ENCODE peak calls at places on chromosome 1, in nine cellular contexts. One of them, this sample, is unnamed.

GRCh38 chr1:12087797-12088314 is 24.8 kb downstream of the TNFRSF8 start:
- DNase-seq in esophagus muscularis mucosa: no peak
- DNase-seq in CD8-positive, alpha-beta T cell: peak; percentile 10
- DNase-seq in anterior cingulate cortex: no peak
- DNase-seq in NCI-H1092 treated with DMSO at 0.1 percent for 48 hours: no peak
- DNase-seq in stimulated activated CD8-positive, alpha-beta memory T cell treated with anti-CD3 and anti-CD28 coated beads, Interleukin-4, amount 100 ng/mL, for 24 hours: peak; percentile 28
- DNase-seq in RCC 7860: no peak
- DNase-seq in prostate gland: no peak
- DNase-seq in Calu3: no peak
- DNase-seq in this sample: no peak

GRCh38 chr1:241825581-241825980 is 22.4 kb upstream of the EXO1 start:
- DNase-seq in esophagus muscularis mucosa: no peak
- DNase-seq in CD8-positive, alpha-beta T cell: no peak
- DNase-seq in anterior cingulate cortex: no peak
- DNase-seq in NCI-H1092 treated with DMSO at 0.1 percent for 48 hours: no peak
- DNase-seq in stimulated activated CD8-positive, alpha-beta memory T cell treated with anti-CD3 and anti-CD28 coated beads, Interleukin-4, amount 100 ng/mL, for 24 hours: no peak
- DNase-seq in RCC 7860: no peak
- DNase-seq in prostate gland: no peak
- DNase-seq in Calu3: no peak
- DNase-seq in this sample: peak; percentile 42

GRCh38 chr1:40774266-40774998 is 9.2 kb upstream of the KCNQ4 start:
- DNase-seq in esophagus muscularis mucosa: no peak
- DNase-seq in CD8-positive, alpha-beta T cell: peak; percentile 63
- DNase-seq in anterior cingulate cortex: no peak
- DNase-seq in NCI-H1092 treated with DMSO at 0.1 percent for 48 hours: no peak
- DNase-seq in stimulated activated CD8-positive, alpha-beta memory T cell treated with anti-CD3 and anti-CD28 coated beads, Interleukin-4, amount 100 ng/mL, for 24 hours: peak; percentile 46
- DNase-seq in RCC 7860: no peak
- DNase-seq in prostate gland: peak; percentile 47
- DNase-seq in Calu3: peak; percentile 77
- DNase-seq in this sample: no peak

GRCh38 chr1:220803401-220804201 is 16.9 kb downstream of the MTARC1 start:
- DNase-seq in esophagus muscularis mucosa: no peak
- DNase-seq in CD8-positive, alpha-beta T cell: no peak
- DNase-seq in anterior cingulate cortex: peak; percentile 11
- DNase-seq in NCI-H1092 treated with DMSO at 0.1 percent for 48 hours: peak; percentile 48
- DNase-seq in stimulated activated CD8-positive, alpha-beta memory T cell treated with anti-CD3 and anti-CD28 coated beads, Interleukin-4, amount 100 ng/mL, for 24 hours: no peak
- DNase-seq in RCC 7860: peak; percentile 18
- DNase-seq in prostate gland: no peak
- DNase-seq in Calu3: peak; percentile 59
- DNase-seq in this sample: peak; percentile 24

GRCh38 chr1:224253721-224254120 is 70.7 kb downstream of the DEGS1 start:
- DNase-seq in esophagus muscularis mucosa: no peak
- DNase-seq in CD8-positive, alpha-beta T cell: no peak
- DNase-seq in anterior cingulate cortex: no peak
- DNase-seq in NCI-H1092 treated with DMSO at 0.1 percent for 48 hours: no peak
- DNase-seq in stimulated activated CD8-positive, alpha-beta memory T cell treated with anti-CD3 and anti-CD28 coated beads, Interleukin-4, amount 100 ng/mL, for 24 hours: no peak
- DNase-seq in RCC 7860: no peak
- DNase-seq in prostate gland: no peak
- DNase-seq in Calu3: no peak
- DNase-seq in this sample: peak; percentile 60

GRCh38 chr1:87131809-87132663 is 196.6 kb upstream of the LMO4 start:
- DNase-seq in esophagus muscularis mucosa: no peak
- DNase-seq in CD8-positive, alpha-beta T cell: peak; percentile 65
- DNase-seq in anterior cingulate cortex: peak; percentile 75
- DNase-seq in NCI-H1092 treated with DMSO at 0.1 percent for 48 hours: peak; percentile 46
- DNase-seq in stimulated activated CD8-positive, alpha-beta memory T cell treated with anti-CD3 and anti-CD28 coated beads, Interleukin-4, amount 100 ng/mL, for 24 hours: peak; percentile 62
- DNase-seq in RCC 7860: peak; percentile 59
- DNase-seq in prostate gland: peak; percentile 48
- DNase-seq in Calu3: peak; percentile 87
- DNase-seq in this sample: peak; percentile 59

GRCh38 chr1:185045793-185046441 is 559 bp downstream of the RNF2 start:
- DNase-seq in esophagus muscularis mucosa: no peak
- DNase-seq in CD8-positive, alpha-beta T cell: peak; percentile 4
- DNase-seq in anterior cingulate cortex: peak; percentile 62
- DNase-seq in NCI-H1092 treated with DMSO at 0.1 percent for 48 hours: peak; percentile 48
- DNase-seq in stimulated activated CD8-positive, alpha-beta memory T cell treated with anti-CD3 and anti-CD28 coated beads, Interleukin-4, amount 100 ng/mL, for 24 hours: peak; percentile 4
- DNase-seq in RCC 7860: no peak
- DNase-seq in prostate gland: peak; percentile 10
- DNase-seq in Calu3: peak; percentile 40
- DNase-seq in this sample: no peak

GRCh38 chr1:220274122-220274855 is 2.0 kb upstream of the RAB3GAP2 start:
- DNase-seq in esophagus muscularis mucosa: no peak
- DNase-seq in CD8-positive, alpha-beta T cell: no peak
- DNase-seq in anterior cingulate cortex: no peak
- DNase-seq in NCI-H1092 treated with DMSO at 0.1 percent for 48 hours: no peak
- DNase-seq in stimulated activated CD8-positive, alpha-beta memory T cell treated with anti-CD3 and anti-CD28 coated beads, Interleukin-4, amount 100 ng/mL, for 24 hours: no peak
- DNase-seq in RCC 7860: no peak
- DNase-seq in prostate gland: no peak
- DNase-seq in Calu3: no peak
- DNase-seq in this sample: peak; percentile 18

GRCh38 chr1:220371324-220371723 is 99.1 kb upstream of the RAB3GAP2 start:
- DNase-seq in esophagus muscularis mucosa: peak; percentile 79
- DNase-seq in CD8-positive, alpha-beta T cell: no peak
- DNase-seq in anterior cingulate cortex: no peak
- DNase-seq in NCI-H1092 treated with DMSO at 0.1 percent for 48 hours: peak; percentile 15
- DNase-seq in stimulated activated CD8-positive, alpha-beta memory T cell treated with anti-CD3 and anti-CD28 coated beads, Interleukin-4, amount 100 ng/mL, for 24 hours: no peak
- DNase-seq in RCC 7860: no peak
- DNase-seq in prostate gland: no peak
- DNase-seq in Calu3: peak; percentile 29
- DNase-seq in this sample: no peak

GRCh38 chr1:177444997-177445746 is 274.4 kb downstream of the BRINP2 start:
- DNase-seq in esophagus muscularis mucosa: no peak
- DNase-seq in CD8-positive, alpha-beta T cell: no peak
- DNase-seq in anterior cingulate cortex: no peak
- DNase-seq in NCI-H1092 treated with DMSO at 0.1 percent for 48 hours: no peak
- DNase-seq in stimulated activated CD8-positive, alpha-beta memory T cell treated with anti-CD3 and anti-CD28 coated beads, Interleukin-4, amount 100 ng/mL, for 24 hours: no peak
- DNase-seq in RCC 7860: no peak
- DNase-seq in prostate gland: no peak
- DNase-seq in Calu3: no peak
- DNase-seq in this sample: no peak

GRCh38 chr1:95685091-95685490 is 451.1 kb downstream of the RWDD3 start:
- DNase-seq in esophagus muscularis mucosa: no peak
- DNase-seq in CD8-positive, alpha-beta T cell: no peak
- DNase-seq in anterior cingulate cortex: no peak
- DNase-seq in NCI-H1092 treated with DMSO at 0.1 percent for 48 hours: peak; percentile 3
- DNase-seq in stimulated activated CD8-positive, alpha-beta memory T cell treated with anti-CD3 and anti-CD28 coated beads, Interleukin-4, amount 100 ng/mL, for 24 hours: no peak
- DNase-seq in RCC 7860: no peak
- DNase-seq in prostate gland: no peak
- DNase-seq in Calu3: no peak
- DNase-seq in this sample: no peak

GRCh38 chr1:8529901-8530300 is 212.0 kb downstream of the SLC45A1 start:
- DNase-seq in esophagus muscularis mucosa: no peak
- DNase-seq in CD8-positive, alpha-beta T cell: no peak
- DNase-seq in anterior cingulate cortex: no peak
- DNase-seq in NCI-H1092 treated with DMSO at 0.1 percent for 48 hours: no peak
- DNase-seq in stimulated activated CD8-positive, alpha-beta memory T cell treated with anti-CD3 and anti-CD28 coated beads, Interleukin-4, amount 100 ng/mL, for 24 hours: no peak
- DNase-seq in RCC 7860: no peak
- DNase-seq in prostate gland: no peak
- DNase-seq in Calu3: no peak
- DNase-seq in this sample: no peak

GRCh38 chr1:196180847-196181593 is 427.2 kb downstream of the KCNT2 start:
- DNase-seq in esophagus muscularis mucosa: no peak
- DNase-seq in CD8-positive, alpha-beta T cell: no peak
- DNase-seq in anterior cingulate cortex: no peak
- DNase-seq in NCI-H1092 treated with DMSO at 0.1 percent for 48 hours: no peak
- DNase-seq in stimulated activated CD8-positive, alpha-beta memory T cell treated with anti-CD3 and anti-CD28 coated beads, Interleukin-4, amount 100 ng/mL, for 24 hours: no peak
- DNase-seq in RCC 7860: peak; percentile 95
- DNase-seq in prostate gland: no peak
- DNase-seq in Calu3: peak; percentile 16
- DNase-seq in this sample: peak; percentile 85

GRCh38 chr1:32345289-32345827 is 9.3 kb upstream of the MARCKSL1 start:
- DNase-seq in esophagus muscularis mucosa: no peak
- DNase-seq in CD8-positive, alpha-beta T cell: peak; percentile 28
- DNase-seq in anterior cingulate cortex: no peak
- DNase-seq in NCI-H1092 treated with DMSO at 0.1 percent for 48 hours: peak; percentile 53
- DNase-seq in stimulated activated CD8-positive, alpha-beta memory T cell treated with anti-CD3 and anti-CD28 coated beads, Interleukin-4, amount 100 ng/mL, for 24 hours: no peak
- DNase-seq in RCC 7860: no peak
- DNase-seq in prostate gland: no peak
- DNase-seq in Calu3: peak; percentile 28
- DNase-seq in this sample: peak; percentile 35

GRCh38 chr1:47696404-47696910 is 258.6 kb downstream of the FOXD2 start:
- DNase-seq in esophagus muscularis mucosa: no peak
- DNase-seq in CD8-positive, alpha-beta T cell: no peak
- DNase-seq in anterior cingulate cortex: peak; percentile 7
- DNase-seq in NCI-H1092 treated with DMSO at 0.1 percent for 48 hours: no peak
- DNase-seq in stimulated activated CD8-positive, alpha-beta memory T cell treated with anti-CD3 and anti-CD28 coated beads, Interleukin-4, amount 100 ng/mL, for 24 hours: no peak
- DNase-seq in RCC 7860: no peak
- DNase-seq in prostate gland: no peak
- DNase-seq in Calu3: no peak
- DNase-seq in this sample: no peak

GRCh38 chr1:8351693-8352470 is 34.0 kb downstream of the SLC45A1 start:
- DNase-seq in esophagus muscularis mucosa: no peak
- DNase-seq in CD8-positive, alpha-beta T cell: no peak
- DNase-seq in anterior cingulate cortex: no peak
- DNase-seq in NCI-H1092 treated with DMSO at 0.1 percent for 48 hours: no peak
- DNase-seq in stimulated activated CD8-positive, alpha-beta memory T cell treated with anti-CD3 and anti-CD28 coated beads, Interleukin-4, amount 100 ng/mL, for 24 hours: no peak
- DNase-seq in RCC 7860: no peak
- DNase-seq in prostate gland: no peak
- DNase-seq in Calu3: peak; percentile 40
- DNase-seq in this sample: no peak

GRCh38 chr1:54808443-54809207 is 7.5 kb upstream of the TTC22 start:
- DNase-seq in esophagus muscularis mucosa: no peak
- DNase-seq in CD8-positive, alpha-beta T cell: no peak
- DNase-seq in anterior cingulate cortex: no peak
- DNase-seq in NCI-H1092 treated with DMSO at 0.1 percent for 48 hours: no peak
- DNase-seq in stimulated activated CD8-positive, alpha-beta memory T cell treated with anti-CD3 and anti-CD28 coated beads, Interleukin-4, amount 100 ng/mL, for 24 hours: no peak
- DNase-seq in RCC 7860: no peak
- DNase-seq in prostate gland: no peak
- DNase-seq in Calu3: no peak
- DNase-seq in this sample: no peak

GRCh38 chr1:115337633-115338456 is at the start of gene NGF:
- DNase-seq in esophagus muscularis mucosa: no peak
- DNase-seq in CD8-positive, alpha-beta T cell: no peak
- DNase-seq in anterior cingulate cortex: no peak
- DNase-seq in NCI-H1092 treated with DMSO at 0.1 percent for 48 hours: peak; percentile 14
- DNase-seq in stimulated activated CD8-positive, alpha-beta memory T cell treated with anti-CD3 and anti-CD28 coated beads, Interleukin-4, amount 100 ng/mL, for 24 hours: no peak
- DNase-seq in RCC 7860: no peak
- DNase-seq in prostate gland: no peak
- DNase-seq in Calu3: no peak
- DNase-seq in this sample: peak; percentile 36

GRCh38 chr1:183543619-183544204 is 46.5 kb downstream of the NCF2 start:
- DNase-seq in esophagus muscularis mucosa: no peak
- DNase-seq in CD8-positive, alpha-beta T cell: no peak
- DNase-seq in anterior cingulate cortex: no peak
- DNase-seq in NCI-H1092 treated with DMSO at 0.1 percent for 48 hours: peak; percentile 38
- DNase-seq in stimulated activated CD8-positive, alpha-beta memory T cell treated with anti-CD3 and anti-CD28 coated beads, Interleukin-4, amount 100 ng/mL, for 24 hours: no peak
- DNase-seq in RCC 7860: peak; percentile 50
- DNase-seq in prostate gland: peak; percentile 24
- DNase-seq in Calu3: peak; percentile 52
- DNase-seq in this sample: peak; percentile 51

GRCh38 chr1:154349121-154349520 is 23.8 kb downstream of the ATP8B2 start:
- DNase-seq in esophagus muscularis mucosa: no peak
- DNase-seq in CD8-positive, alpha-beta T cell: no peak
- DNase-seq in anterior cingulate cortex: no peak
- DNase-seq in NCI-H1092 treated with DMSO at 0.1 percent for 48 hours: no peak
- DNase-seq in stimulated activated CD8-positive, alpha-beta memory T cell treated with anti-CD3 and anti-CD28 coated beads, Interleukin-4, amount 100 ng/mL, for 24 hours: no peak
- DNase-seq in RCC 7860: no peak
- DNase-seq in prostate gland: no peak
- DNase-seq in Calu3: no peak
- DNase-seq in this sample: no peak

GRCh38 chr1:220695426-220695825 is 5.3 kb downstream of the C1orf115 start:
- DNase-seq in esophagus muscularis mucosa: no peak
- DNase-seq in CD8-positive, alpha-beta T cell: no peak
- DNase-seq in anterior cingulate cortex: no peak
- DNase-seq in NCI-H1092 treated with DMSO at 0.1 percent for 48 hours: no peak
- DNase-seq in stimulated activated CD8-positive, alpha-beta memory T cell treated with anti-CD3 and anti-CD28 coated beads, Interleukin-4, amount 100 ng/mL, for 24 hours: no peak
- DNase-seq in RCC 7860: no peak
- DNase-seq in prostate gland: no peak
- DNase-seq in Calu3: no peak
- DNase-seq in this sample: no peak

GRCh38 chr1:45304311-45305081 is 22.2 kb upstream of the HPDL start:
- DNase-seq in esophagus muscularis mucosa: peak; percentile 91
- DNase-seq in CD8-positive, alpha-beta T cell: no peak
- DNase-seq in anterior cingulate cortex: no peak
- DNase-seq in NCI-H1092 treated with DMSO at 0.1 percent for 48 hours: peak; percentile 25
- DNase-seq in stimulated activated CD8-positive, alpha-beta memory T cell treated with anti-CD3 and anti-CD28 coated beads, Interleukin-4, amount 100 ng/mL, for 24 hours: no peak
- DNase-seq in RCC 7860: no peak
- DNase-seq in prostate gland: peak; percentile 36
- DNase-seq in Calu3: peak; percentile 12
- DNase-seq in this sample: no peak

GRCh38 chr1:95388041-95388440 is 154.0 kb downstream of the RWDD3 start:
- DNase-seq in esophagus muscularis mucosa: no peak
- DNase-seq in CD8-positive, alpha-beta T cell: no peak
- DNase-seq in anterior cingulate cortex: no peak
- DNase-seq in NCI-H1092 treated with DMSO at 0.1 percent for 48 hours: peak; percentile 65
- DNase-seq in stimulated activated CD8-positive, alpha-beta memory T cell treated with anti-CD3 and anti-CD28 coated beads, Interleukin-4, amount 100 ng/mL, for 24 hours: no peak
- DNase-seq in RCC 7860: no peak
- DNase-seq in prostate gland: no peak
- DNase-seq in Calu3: no peak
- DNase-seq in this sample: no peak

GRCh38 chr1:47635111-47635510 is 197.3 kb downstream of the FOXD2 start:
- DNase-seq in esophagus muscularis mucosa: no peak
- DNase-seq in CD8-positive, alpha-beta T cell: no peak
- DNase-seq in anterior cingulate cortex: no peak
- DNase-seq in NCI-H1092 treated with DMSO at 0.1 percent for 48 hours: no peak
- DNase-seq in stimulated activated CD8-positive, alpha-beta memory T cell treated with anti-CD3 and anti-CD28 coated beads, Interleukin-4, amount 100 ng/mL, for 24 hours: no peak
- DNase-seq in RCC 7860: no peak
- DNase-seq in prostate gland: no peak
- DNase-seq in Calu3: no peak
- DNase-seq in this sample: no peak

GRCh38 chr1:247409869-247410544 is 6.0 kb upstream of the NLRP3 start:
- DNase-seq in esophagus muscularis mucosa: no peak
- DNase-seq in CD8-positive, alpha-beta T cell: no peak
- DNase-seq in anterior cingulate cortex: no peak
- DNase-seq in NCI-H1092 treated with DMSO at 0.1 percent for 48 hours: no peak
- DNase-seq in stimulated activated CD8-positive, alpha-beta memory T cell treated with anti-CD3 and anti-CD28 coated beads, Interleukin-4, amount 100 ng/mL, for 24 hours: no peak
- DNase-seq in RCC 7860: no peak
- DNase-seq in prostate gland: no peak
- DNase-seq in Calu3: no peak
- DNase-seq in this sample: no peak

GRCh38 chr1:234533975-234534876 is 55.2 kb upstream of the TARBP1 start:
- DNase-seq in esophagus muscularis mucosa: peak; percentile 98
- DNase-seq in CD8-positive, alpha-beta T cell: no peak
- DNase-seq in anterior cingulate cortex: peak; percentile 79
- DNase-seq in NCI-H1092 treated with DMSO at 0.1 percent for 48 hours: peak; percentile 80
- DNase-seq in stimulated activated CD8-positive, alpha-beta memory T cell treated with anti-CD3 and anti-CD28 coated beads, Interleukin-4, amount 100 ng/mL, for 24 hours: no peak
- DNase-seq in RCC 7860: no peak
- DNase-seq in prostate gland: peak; percentile 94
- DNase-seq in Calu3: no peak
- DNase-seq in this sample: peak; percentile 99

GRCh38 chr1:114278911-114279310 is 125.2 kb upstream of the SYT6 start:
- DNase-seq in esophagus muscularis mucosa: peak; percentile 88
- DNase-seq in CD8-positive, alpha-beta T cell: no peak
- DNase-seq in anterior cingulate cortex: no peak
- DNase-seq in NCI-H1092 treated with DMSO at 0.1 percent for 48 hours: no peak
- DNase-seq in stimulated activated CD8-positive, alpha-beta memory T cell treated with anti-CD3 and anti-CD28 coated beads, Interleukin-4, amount 100 ng/mL, for 24 hours: no peak
- DNase-seq in RCC 7860: no peak
- DNase-seq in prostate gland: no peak
- DNase-seq in Calu3: no peak
- DNase-seq in this sample: no peak